ENCODE peak calls at places on chromosomes 13 and 19, in seven cellular contexts. D is H1, T is HepG2, U is SK-N-SH, O is GM12891, X is GM12878, I is K562. W is an unnamed sample.

GRCh38 chr13:48532146-48532472 is 771 bp downstream of the RCBTB2 start:
- DNase-seq in D (no peak), T (no peak), U (no peak), O (no peak), X (peak), I (no peak), W (no peak)

GRCh38 chr19:33685541-33685940 is 63.8 kb downstream of the CHST8 start:
- DNase-seq in D (no peak), T (no peak), U (peak), O (no peak), X (no peak), I (no peak), W (no peak)

GRCh38 chr13:71672527-71672926 is 194.5 kb downstream of the DACH1 start:
- DNase-seq in D (no peak), T (no peak), U (peak), O (no peak), X (no peak), I (no peak), W (no peak)

GRCh38 chr19:44303976-44304568 is 753 bp downstream of the ZNF235 start:
- DNase-seq in D (no peak), T (no peak), U (peak), O (no peak), X (no peak), I (peak), W (no peak)

GRCh38 chr19:1259873-1260748 is 9.0 kb upstream of the CIRBP start:
- DNase-seq in D (no peak), T (no peak), U (no peak), O (no peak), X (no peak), I (no peak), W (no peak)

GRCh38 chr19:47890865-47891621 is 4.9 kb upstream of the SULT2A1 start:
- DNase-seq in D (no peak), T (no peak), U (no peak), O (no peak), X (no peak), I (no peak), W (no peak)

GRCh38 chr13:100203696-100204367 is 114.9 kb downstream of the PCCA start:
- DNase-seq in D (no peak), T (no peak), U (no peak), O (no peak), X (no peak), I (no peak), W (no peak)

GRCh38 chr19:14089662-14090508 is 666 bp downstream of the SAMD1 start:
- DNase-seq in D (no peak), T (no peak), U (peak), O (peak), X (no peak), I (peak), W (peak)

GRCh38 chr19:18637644-18638630 is 1.1 kb downstream of the KLHL26 start:
- DNase-seq in D (no peak), T (no peak), U (no peak), O (no peak), X (no peak), I (no peak), W (no peak)

GRCh38 chr13:26881154-26881553 is 120.6 kb upstream of the GPR12 start:
- DNase-seq in D (no peak), T (no peak), U (peak), O (no peak), X (no peak), I (no peak), W (no peak)
- TF ChIP-seq TAF1 in D (no peak), T (no peak), U (no peak), O (no peak), X (no peak), I (no peak), W (no peak)

GRCh38 chr13:112586334-112586733 is 1.6 kb downstream of the TUBGCP3 start:
- DNase-seq in D (no peak), T (no peak), U (no peak), O (no peak), X (no peak), I (no peak), W (no peak)

GRCh38 chr13:112588490-112589297 is 741 bp upstream of the TUBGCP3 start:
- DNase-seq in D (no peak), T (no peak), U (no peak), O (no peak), X (no peak), I (no peak), W (no peak)

GRCh38 chr13:112583592-112584277 is 4.2 kb downstream of the TUBGCP3 start:
- DNase-seq in D (no peak), T (no peak), U (no peak), O (no peak), X (no peak), I (no peak), W (no peak)

GRCh38 chr13:112587767-112588489 is at the start of gene TUBGCP3:
- DNase-seq in D (no peak), T (peak), U (peak), O (peak), X (no peak), I (peak), W (peak)

DNA sequence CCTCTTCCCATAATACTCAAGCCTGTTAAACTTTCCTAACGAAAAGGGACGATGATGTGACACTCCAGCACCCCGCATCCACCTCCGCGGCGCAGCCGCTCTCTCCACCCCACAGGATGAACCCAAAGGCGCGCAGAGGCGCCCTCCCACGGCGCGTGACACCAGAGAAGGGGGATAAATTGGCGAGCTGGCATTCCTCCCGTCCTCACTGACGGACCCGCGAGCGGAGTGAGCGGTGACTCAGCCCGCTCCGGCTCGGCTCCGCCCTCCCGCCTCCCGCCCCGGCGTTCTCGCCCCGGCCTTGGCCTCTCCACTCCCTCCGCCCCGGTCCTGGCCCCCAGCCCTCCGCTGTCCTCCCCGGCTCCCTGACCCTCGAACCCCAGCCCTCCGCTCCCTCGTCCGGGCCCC is 590 bp downstream of the TUBGCP3 start:
- DNase-seq in D (no peak), T (peak), U (peak), O (peak), X (no peak), I (peak), W (peak)
- TF ChIP-seq POLR2AphosphoS5 in D (peak), T (peak), U (peak), O (no peak), X (no peak), I (no peak), W (no peak)

GRCh38 chr19:39709026-39709872 is 5.0 kb downstream of the LGALS14 start:
- DNase-seq in D (no peak), T (no peak), U (no peak), O (no peak), X (no peak), I (no peak), W (no peak)

GRCh38 chr19:39701291-39701690 is 3.0 kb upstream of the LGALS14 start:
- DNase-seq in D (no peak), T (no peak), U (no peak), O (no peak), X (peak), I (no peak), W (no peak)

GRCh38 chr19:39708594-39708993 is 4.3 kb downstream of the LGALS14 start:
- DNase-seq in D (no peak), T (no peak), U (no peak), O (no peak), X (no peak), I (no peak), W (no peak)

GRCh38 chr19:39705578-39706188 is 1.4 kb downstream of the LGALS14 start:
- DNase-seq in D (no peak), T (no peak), U (no peak), O (no peak), X (no peak), I (no peak), W (no peak)

DNA sequence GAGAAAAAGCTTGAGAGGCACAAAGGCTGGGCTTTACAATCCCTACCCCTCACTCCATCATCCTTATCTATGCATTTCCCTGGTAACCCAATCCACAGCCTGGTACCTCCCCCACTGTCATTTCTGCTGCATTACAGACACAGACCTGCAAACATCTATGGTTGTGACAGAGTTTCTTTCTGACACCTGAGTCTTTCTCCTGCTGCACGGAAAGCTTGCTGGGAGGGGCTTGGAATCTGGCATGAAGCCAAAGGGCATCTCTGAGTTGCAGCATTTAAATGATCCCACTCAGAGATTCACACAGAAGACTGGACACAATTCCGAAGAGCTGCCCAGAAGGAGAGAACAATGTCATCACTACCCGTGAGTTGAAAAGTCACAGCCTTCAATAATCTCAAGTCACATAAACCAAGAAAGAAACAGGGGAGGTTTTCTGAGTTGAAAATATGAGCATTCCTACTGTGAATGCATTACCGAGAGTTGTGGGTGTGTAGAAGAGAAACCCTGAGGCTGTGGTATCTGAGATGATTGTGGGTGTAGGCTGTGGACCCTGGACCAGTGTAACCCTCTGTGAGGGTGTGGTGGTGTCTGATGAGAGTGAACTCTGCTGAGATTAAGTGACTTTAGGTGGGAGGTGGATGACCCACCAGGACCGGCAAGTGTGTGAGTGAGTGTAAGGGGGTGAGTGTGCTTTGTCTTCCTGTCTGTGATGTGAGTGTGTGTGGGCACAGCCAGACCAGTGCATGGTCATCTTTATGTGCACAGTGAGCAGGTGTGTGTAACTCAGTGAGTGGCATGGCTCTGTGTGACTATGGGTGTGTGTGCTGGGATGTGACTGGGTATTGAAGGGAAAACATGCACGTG is at the start of gene LGALS14:
- DNase-seq in D (no peak), T (no peak), U (no peak), O (no peak), X (no peak), I (no peak), W (no peak)
- TF ChIP-seq TAF1 in D (no peak), T (no peak), U (no peak), O (no peak), X (peak), I (no peak), W (no peak)

GRCh38 chr19:55466246-55466614 is 1.7 kb upstream of the C19orf85 start:
- DNase-seq in D (no peak), T (no peak), U (no peak), O (no peak), X (no peak), I (no peak), W (no peak)

GRCh38 chr19:55465460-55466245 is 1.1 kb upstream of the C19orf85 start:
- DNase-seq in D (no peak), T (no peak), U (no peak), O (no peak), X (no peak), I (no peak), W (no peak)

GRCh38 chr19:55464669-55465068 is at the start of gene C19orf85:
- DNase-seq in D (no peak), T (no peak), U (no peak), O (no peak), X (no peak), I (no peak), W (no peak)

GRCh38 chr19:55468054-55468393 is 3.5 kb upstream of the C19orf85 start:
- DNase-seq in D (no peak), T (no peak), U (no peak), O (no peak), X (no peak), I (no peak), W (no peak)

DNA sequence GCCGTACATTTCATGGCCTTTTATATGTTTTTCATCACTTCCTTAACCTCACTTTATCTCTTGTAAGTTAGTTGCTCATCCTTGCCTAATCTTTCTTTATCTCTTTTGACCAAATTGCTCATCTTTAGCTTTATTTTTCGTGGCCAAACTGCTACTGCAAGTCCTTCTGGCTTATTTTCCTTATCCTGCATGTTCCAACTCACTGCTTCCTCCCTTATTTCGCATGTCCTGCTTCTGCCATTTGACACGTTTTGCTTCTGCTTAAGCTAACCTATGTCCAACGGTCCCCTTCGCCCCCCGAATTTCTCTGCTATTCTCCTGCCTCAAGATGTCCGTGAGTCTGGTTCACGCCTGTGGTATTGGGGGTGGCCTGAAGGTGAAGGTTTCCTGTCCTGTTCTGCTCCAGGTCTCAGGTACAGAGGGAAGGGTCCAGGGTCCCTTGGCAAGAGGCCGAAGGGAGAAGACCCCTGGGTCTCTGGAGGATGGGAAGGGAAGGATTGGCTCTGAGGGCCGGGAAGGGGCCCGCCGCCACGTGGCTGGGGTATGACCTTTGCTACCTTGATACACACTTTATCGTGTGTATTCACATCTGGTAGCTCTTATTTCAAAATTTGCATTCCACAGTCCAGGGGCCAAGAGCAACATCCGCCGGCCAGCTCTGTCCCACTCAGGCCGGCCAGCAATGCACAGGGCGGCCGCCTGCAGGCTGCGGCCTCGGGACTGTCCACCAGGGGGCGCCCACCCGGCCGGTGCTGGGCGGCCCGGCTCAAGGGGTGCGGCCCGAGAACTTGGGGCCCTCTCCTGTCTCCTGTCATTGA is 2.9 kb upstream of the C19orf85 start:
- DNase-seq in D (no peak), T (peak), U (peak), O (peak), X (no peak), I (peak), W (peak)
- TF ChIP-seq POLR2AphosphoS5 in D (no peak), T (no peak), U (no peak), O (no peak), X (no peak), I (peak), W (no peak)

GRCh38 chr13:84661718-84662117 is 779.4 kb upstream of the SLITRK1 start:
- DNase-seq in D (no peak), T (no peak), U (no peak), O (no peak), X (no peak), I (no peak), W (no peak)
- TF ChIP-seq TAF1 in D (no peak), T (no peak), U (no peak), O (no peak), X (no peak), I (no peak), W (no peak)

DNA sequence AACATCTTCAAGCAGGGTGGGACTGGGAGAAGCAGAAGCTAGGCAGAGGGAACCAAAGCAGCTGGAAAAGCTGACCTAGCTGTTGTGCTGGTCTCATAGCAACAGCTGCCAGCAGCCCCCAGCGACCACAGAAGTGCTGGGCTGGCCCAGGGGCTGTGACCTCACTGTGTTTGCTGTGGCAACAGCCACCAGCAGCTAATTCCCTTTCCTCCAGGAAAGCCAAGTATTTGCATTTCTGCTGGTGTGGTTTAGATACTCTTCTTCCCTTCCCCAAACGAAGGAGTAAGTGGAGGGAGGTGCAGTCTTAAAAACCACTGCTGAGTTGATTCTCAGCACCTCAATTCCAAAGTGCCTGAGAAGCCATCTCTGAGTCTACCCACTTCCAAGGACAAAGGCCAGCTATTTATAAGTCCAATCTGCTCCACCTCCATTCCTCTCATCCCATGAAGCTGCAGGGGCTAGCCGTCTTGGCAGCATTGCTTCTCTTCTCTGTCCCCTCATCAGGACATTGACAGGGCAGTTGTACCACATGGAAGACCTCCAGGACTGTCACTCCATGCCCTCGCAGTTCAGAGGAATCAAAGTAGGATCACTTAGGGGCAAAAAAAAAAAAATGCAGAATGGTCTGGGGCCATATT is 11.5 kb upstream of the CCDC97 start:
- DNase-seq in D (no peak), T (no peak), U (no peak), O (no peak), X (no peak), I (no peak), W (no peak)
- TF ChIP-seq POLR2AphosphoS5 in D (no peak), T (no peak), U (no peak), O (no peak), X (no peak), I (no peak), W (peak)

GRCh38 chr13:94778585-94778984 is 66.2 kb upstream of the SOX21 start:
- DNase-seq in D (no peak), T (no peak), U (no peak), O (no peak), X (no peak), I (no peak), W (no peak)

GRCh38 chr13:94780421-94780820 is 68.1 kb upstream of the SOX21 start:
- DNase-seq in D (no peak), T (no peak), U (no peak), O (no peak), X (no peak), I (no peak), W (no peak)

GRCh38 chr13:94778986-94779385 is 66.6 kb upstream of the SOX21 start:
- DNase-seq in D (no peak), T (no peak), U (no peak), O (no peak), X (no peak), I (no peak), W (no peak)

GRCh38 chr13:94783489-94783888 is 71.1 kb upstream of the SOX21 start:
- DNase-seq in D (no peak), T (no peak), U (no peak), O (no peak), X (no peak), I (no peak), W (no peak)

DNA sequence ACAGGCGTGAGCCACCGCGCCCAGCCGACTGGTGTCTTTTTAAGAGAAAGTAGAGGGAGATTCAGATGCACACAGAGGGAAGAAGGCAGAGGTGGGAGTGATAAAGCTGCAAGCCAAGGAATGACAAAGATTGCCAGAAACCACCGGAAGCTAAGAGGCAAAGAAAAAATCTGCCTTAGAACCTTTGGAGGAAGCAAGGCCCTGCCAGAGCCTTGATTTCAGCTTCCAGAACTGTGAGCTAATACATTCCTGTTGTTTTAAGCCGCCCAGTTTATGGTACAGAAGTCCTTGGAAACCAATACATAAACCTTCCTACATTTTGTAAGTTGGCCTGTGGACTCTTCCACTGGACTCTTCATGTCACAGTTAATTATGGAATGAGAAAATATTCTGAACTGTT is 71.7 kb upstream of the SOX21 start:
- DNase-seq in D (no peak), T (no peak), U (no peak), O (no peak), X (no peak), I (no peak), W (no peak)
- TF ChIP-seq TAF1 in D (no peak), T (no peak), U (no peak), O (no peak), X (no peak), I (no peak), W (no peak)

GRCh38 chr19:48945415-48945814 is 9.3 kb upstream of the BAX start:
- DNase-seq in D (no peak), T (no peak), U (no peak), O (no peak), X (no peak), I (no peak), W (no peak)
- TF ChIP-seq POLR2AphosphoS5 in D (no peak), T (no peak), U (no peak), O (no peak), X (no peak), I (no peak), W (no peak)